ENCODE peak calls at places on chromosomes 16 and 17, in six cellular contexts. One of them, this sample, is unnamed.

GRCh38 chr17:15157051-15157450 is 108.1 kb downstream of the PMP22 start:
- DNase-seq in PC-3: no peak
- DNase-seq in HAP-1: no peak
- DNase-seq in lower lobe of right lung: no peak
- DNase-seq in iPS DF 6.9: no peak
- DNase-seq in SJSA1: no peak
- DNase-seq in this sample: no peak

GRCh38 chr17:55238931-55239297 is 25.8 kb upstream of the HLF start:
- DNase-seq in PC-3: no peak
- DNase-seq in HAP-1: peak; percentile 12
- DNase-seq in lower lobe of right lung: no peak
- DNase-seq in iPS DF 6.9: no peak
- DNase-seq in SJSA1: no peak
- DNase-seq in this sample: no peak

GRCh38 chr17:7425756-7426155 is 340 bp downstream of the SPEM2 start:
- DNase-seq in PC-3: no peak
- DNase-seq in HAP-1: no peak
- DNase-seq in lower lobe of right lung: no peak
- DNase-seq in iPS DF 6.9: no peak
- DNase-seq in SJSA1: no peak
- DNase-seq in this sample: no peak

GRCh38 chr17:64982139-64982802 is 63.0 kb upstream of the LRRC37A3 start:
- DNase-seq in PC-3: peak; percentile 33
- DNase-seq in HAP-1: no peak
- DNase-seq in lower lobe of right lung: no peak
- DNase-seq in iPS DF 6.9: no peak
- DNase-seq in SJSA1: no peak
- DNase-seq in this sample: no peak

GRCh38 chr17:55433029-55433628 is 11.5 kb upstream of the MMD start:
- DNase-seq in PC-3: peak; percentile 99
- DNase-seq in HAP-1: no peak
- DNase-seq in lower lobe of right lung: no peak
- DNase-seq in iPS DF 6.9: no peak
- DNase-seq in SJSA1: no peak
- DNase-seq in this sample: no peak

GRCh38 chr17:2094891-2095535 is 40.1 kb downstream of the HIC1 start:
- DNase-seq in PC-3: peak; percentile 10
- DNase-seq in HAP-1: no peak
- DNase-seq in lower lobe of right lung: peak; percentile 81
- DNase-seq in iPS DF 6.9: no peak
- DNase-seq in SJSA1: no peak
- DNase-seq in this sample: peak; percentile 75

GRCh38 chr16:7910116-7910515 is 577.5 kb downstream of the RBFOX1 start:
- DNase-seq in PC-3: no peak
- DNase-seq in HAP-1: no peak
- DNase-seq in lower lobe of right lung: no peak
- DNase-seq in iPS DF 6.9: no peak
- DNase-seq in SJSA1: no peak
- DNase-seq in this sample: no peak

GRCh38 chr17:1082579-1082978 is 85.7 kb downstream of the TIMM22 start:
- DNase-seq in PC-3: peak; percentile 88
- DNase-seq in HAP-1: no peak
- DNase-seq in lower lobe of right lung: no peak
- DNase-seq in iPS DF 6.9: no peak
- DNase-seq in SJSA1: no peak
- DNase-seq in this sample: no peak

GRCh38 chr16:66190411-66190810 is 176.1 kb upstream of the CDH5 start:
- DNase-seq in PC-3: no peak
- DNase-seq in HAP-1: no peak
- DNase-seq in lower lobe of right lung: no peak
- DNase-seq in iPS DF 6.9: no peak
- DNase-seq in SJSA1: no peak
- DNase-seq in this sample: no peak

GRCh38 chr17:7548585-7549400 is at the start of gene TNFSF12:
- DNase-seq in PC-3: peak; percentile 31
- DNase-seq in HAP-1: no peak
- DNase-seq in lower lobe of right lung: peak; percentile 84
- DNase-seq in iPS DF 6.9: no peak
- DNase-seq in SJSA1: peak; percentile 61
- DNase-seq in this sample: peak; percentile 79

GRCh38 chr16:19393226-19394074 is 24.2 kb upstream of the TMC5 start:
- DNase-seq in PC-3: peak; percentile 85
- DNase-seq in HAP-1: no peak
- DNase-seq in lower lobe of right lung: no peak
- DNase-seq in iPS DF 6.9: no peak
- DNase-seq in SJSA1: no peak
- DNase-seq in this sample: no peak

GRCh38 chr16:87955302-87956168 is 4.3 kb downstream of the BANP start:
- DNase-seq in PC-3: no peak
- DNase-seq in HAP-1: no peak
- DNase-seq in lower lobe of right lung: no peak
- DNase-seq in iPS DF 6.9: no peak
- DNase-seq in SJSA1: no peak
- DNase-seq in this sample: no peak

GRCh38 chr17:6437466-6437865 is 2.5 kb upstream of the AIPL1 start:
- DNase-seq in PC-3: no peak
- DNase-seq in HAP-1: no peak
- DNase-seq in lower lobe of right lung: no peak
- DNase-seq in iPS DF 6.9: no peak
- DNase-seq in SJSA1: no peak
- DNase-seq in this sample: no peak

GRCh38 chr17:73786286-73786743 is 142.1 kb upstream of the SDK2 start:
- DNase-seq in PC-3: peak; percentile 53
- DNase-seq in HAP-1: no peak
- DNase-seq in lower lobe of right lung: no peak
- DNase-seq in iPS DF 6.9: no peak
- DNase-seq in SJSA1: no peak
- DNase-seq in this sample: no peak

GRCh38 chr16:27718136-27718766 is 168.3 kb downstream of the KATNIP start:
- DNase-seq in PC-3: no peak
- DNase-seq in HAP-1: no peak
- DNase-seq in lower lobe of right lung: no peak
- DNase-seq in iPS DF 6.9: no peak
- DNase-seq in SJSA1: no peak
- DNase-seq in this sample: no peak

GRCh38 chr17:56937688-56938087 is 23.2 kb downstream of the COIL start:
- DNase-seq in PC-3: peak; percentile 66
- DNase-seq in HAP-1: no peak
- DNase-seq in lower lobe of right lung: no peak
- DNase-seq in iPS DF 6.9: no peak
- DNase-seq in SJSA1: no peak
- DNase-seq in this sample: no peak

GRCh38 chr17:28227278-28228108 is 91.5 kb upstream of the TMEM97 start:
- DNase-seq in PC-3: peak; percentile 39
- DNase-seq in HAP-1: no peak
- DNase-seq in lower lobe of right lung: peak; percentile 87
- DNase-seq in iPS DF 6.9: peak; percentile 96
- DNase-seq in SJSA1: peak; percentile 88
- DNase-seq in this sample: no peak

GRCh38 chr16:2598723-2599122 is 60.9 kb downstream of the PDPK1 start:
- DNase-seq in PC-3: no peak
- DNase-seq in HAP-1: no peak
- DNase-seq in lower lobe of right lung: peak; percentile 10
- DNase-seq in iPS DF 6.9: no peak
- DNase-seq in SJSA1: no peak
- DNase-seq in this sample: no peak

GRCh38 chr16:67396775-67397450 is 3.6 kb upstream of the TPPP3 start:
- DNase-seq in PC-3: no peak
- DNase-seq in HAP-1: no peak
- DNase-seq in lower lobe of right lung: no peak
- DNase-seq in iPS DF 6.9: no peak
- DNase-seq in SJSA1: no peak
- DNase-seq in this sample: no peak

GRCh38 chr16:84483882-84484565 is 20.4 kb downstream of the MEAK7 start:
- DNase-seq in PC-3: no peak
- DNase-seq in HAP-1: no peak
- DNase-seq in lower lobe of right lung: no peak
- DNase-seq in iPS DF 6.9: no peak
- DNase-seq in SJSA1: peak; percentile 36
- DNase-seq in this sample: no peak

GRCh38 chr16:81238296-81239011 is at the start of gene BCO1:
- DNase-seq in PC-3: peak; percentile 53
- DNase-seq in HAP-1: peak; percentile 97
- DNase-seq in lower lobe of right lung: no peak
- DNase-seq in iPS DF 6.9: no peak
- DNase-seq in SJSA1: no peak
- DNase-seq in this sample: no peak

GRCh38 chr16:85310868-85311585 is 198.8 kb upstream of the CIBAR2 start:
- DNase-seq in PC-3: no peak
- DNase-seq in HAP-1: no peak
- DNase-seq in lower lobe of right lung: no peak
- DNase-seq in iPS DF 6.9: no peak
- DNase-seq in SJSA1: no peak
- DNase-seq in this sample: peak; percentile 37

GRCh38 chr16:55562936-55563335 is 3.5 kb upstream of the CAPNS2 start:
- DNase-seq in PC-3: no peak
- DNase-seq in HAP-1: no peak
- DNase-seq in lower lobe of right lung: no peak
- DNase-seq in iPS DF 6.9: no peak
- DNase-seq in SJSA1: no peak
- DNase-seq in this sample: no peak
- H3K27me3 ChIP-seq in PC-3: no peaks in the 10 kb centered on the region
- H3K27me3 ChIP-seq in HAP-1: no peaks in the 10 kb centered on the region
- H3K27me3 ChIP-seq in lower lobe of right lung: no peaks in the 10 kb centered on the region
- H3K27me3 ChIP-seq in iPS DF 6.9: no peaks in the 10 kb centered on the region
- H3K27me3 ChIP-seq in SJSA1: no peaks in the 10 kb centered on the region
- H3K27me3 ChIP-seq in this sample: no peaks in the 10 kb centered on the region

DNA sequence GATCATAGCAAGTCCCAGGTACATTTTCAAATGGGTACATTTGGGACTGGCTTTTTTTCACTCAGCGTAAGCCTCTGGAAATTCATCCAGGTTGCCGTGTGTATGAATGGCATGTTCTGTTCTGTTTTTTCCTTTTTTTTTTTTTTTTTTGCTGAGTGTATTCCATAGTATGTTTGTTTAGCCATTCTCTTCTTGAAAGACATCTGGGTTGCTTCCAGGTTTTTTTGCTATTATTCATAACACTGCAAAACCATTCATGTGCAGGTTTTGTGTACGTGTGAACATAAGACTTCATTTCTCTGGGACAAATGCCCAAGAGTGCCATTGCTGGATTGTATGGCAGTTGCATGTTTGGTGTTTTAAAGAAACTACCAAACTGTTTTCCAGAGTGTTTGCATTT is 335.9 kb upstream of the TNRC6C start:
- DNase-seq in PC-3: peak; percentile 81
- DNase-seq in HAP-1: no peak
- DNase-seq in lower lobe of right lung: no peak
- DNase-seq in iPS DF 6.9: no peak
- DNase-seq in SJSA1: no peak
- DNase-seq in this sample: no peak
- H3K27me3 ChIP-seq in PC-3: peaks cover 14% of the 10 kb centered on the region
- H3K27me3 ChIP-seq in HAP-1: no peaks in the 10 kb centered on the region
- H3K27me3 ChIP-seq in lower lobe of right lung: no peaks in the 10 kb centered on the region
- H3K27me3 ChIP-seq in iPS DF 6.9: no peaks in the 10 kb centered on the region
- H3K27me3 ChIP-seq in SJSA1: no peaks in the 10 kb centered on the region
- H3K27me3 ChIP-seq in this sample: no peaks in the 10 kb centered on the region

GRCh38 chr17:4358154-4358553 is 8.3 kb downstream of the UBE2G1 start:
- DNase-seq in PC-3: no peak
- DNase-seq in HAP-1: no peak
- DNase-seq in lower lobe of right lung: no peak
- DNase-seq in iPS DF 6.9: no peak
- DNase-seq in SJSA1: no peak
- DNase-seq in this sample: no peak

GRCh38 chr17:4354862-4355514 is 11.5 kb downstream of the UBE2G1 start:
- DNase-seq in PC-3: peak; percentile 22
- DNase-seq in HAP-1: no peak
- DNase-seq in lower lobe of right lung: no peak
- DNase-seq in iPS DF 6.9: no peak
- DNase-seq in SJSA1: peak; percentile 21
- DNase-seq in this sample: no peak

GRCh38 chr17:4357030-4357635 is 9.3 kb downstream of the UBE2G1 start:
- DNase-seq in PC-3: no peak
- DNase-seq in HAP-1: no peak
- DNase-seq in lower lobe of right lung: no peak
- DNase-seq in iPS DF 6.9: no peak
- DNase-seq in SJSA1: no peak
- DNase-seq in this sample: no peak

GRCh38 chr17:4362141-4362540 is 4.3 kb downstream of the UBE2G1 start:
- DNase-seq in PC-3: peak; percentile 10
- DNase-seq in HAP-1: peak; percentile 42
- DNase-seq in lower lobe of right lung: no peak
- DNase-seq in iPS DF 6.9: no peak
- DNase-seq in SJSA1: no peak
- DNase-seq in this sample: no peak

DNA sequence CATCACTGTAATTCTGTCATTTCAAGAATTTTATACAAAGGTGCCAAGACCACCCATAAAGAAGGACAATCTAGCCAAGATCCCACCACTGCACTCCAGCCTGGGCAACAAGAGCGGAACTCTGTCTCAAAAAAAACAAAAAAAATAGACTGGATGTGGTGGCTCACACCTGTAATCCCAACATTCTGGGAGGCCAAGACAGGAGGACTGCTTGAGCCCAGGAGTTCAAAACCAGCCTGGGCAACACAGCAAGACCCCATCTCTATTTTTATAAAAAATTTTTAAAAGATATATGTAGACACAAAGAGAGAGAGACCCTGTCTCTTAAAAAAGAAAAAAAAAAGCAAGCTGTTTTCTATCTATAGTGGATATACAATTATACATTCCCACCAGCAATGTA is 8.8 kb downstream of the UBE2G1 start:
- DNase-seq in PC-3: no peak
- DNase-seq in HAP-1: no peak
- DNase-seq in lower lobe of right lung: no peak
- DNase-seq in iPS DF 6.9: no peak
- DNase-seq in SJSA1: no peak
- DNase-seq in this sample: no peak
- H3K27me3 ChIP-seq in PC-3: no peaks in the 10 kb centered on the region
- H3K27me3 ChIP-seq in HAP-1: no peaks in the 10 kb centered on the region
- H3K27me3 ChIP-seq in lower lobe of right lung: no peaks in the 10 kb centered on the region
- H3K27me3 ChIP-seq in iPS DF 6.9: no peaks in the 10 kb centered on the region
- H3K27me3 ChIP-seq in SJSA1: no peaks in the 10 kb centered on the region
- H3K27me3 ChIP-seq in this sample: no peaks in the 10 kb centered on the region

DNA sequence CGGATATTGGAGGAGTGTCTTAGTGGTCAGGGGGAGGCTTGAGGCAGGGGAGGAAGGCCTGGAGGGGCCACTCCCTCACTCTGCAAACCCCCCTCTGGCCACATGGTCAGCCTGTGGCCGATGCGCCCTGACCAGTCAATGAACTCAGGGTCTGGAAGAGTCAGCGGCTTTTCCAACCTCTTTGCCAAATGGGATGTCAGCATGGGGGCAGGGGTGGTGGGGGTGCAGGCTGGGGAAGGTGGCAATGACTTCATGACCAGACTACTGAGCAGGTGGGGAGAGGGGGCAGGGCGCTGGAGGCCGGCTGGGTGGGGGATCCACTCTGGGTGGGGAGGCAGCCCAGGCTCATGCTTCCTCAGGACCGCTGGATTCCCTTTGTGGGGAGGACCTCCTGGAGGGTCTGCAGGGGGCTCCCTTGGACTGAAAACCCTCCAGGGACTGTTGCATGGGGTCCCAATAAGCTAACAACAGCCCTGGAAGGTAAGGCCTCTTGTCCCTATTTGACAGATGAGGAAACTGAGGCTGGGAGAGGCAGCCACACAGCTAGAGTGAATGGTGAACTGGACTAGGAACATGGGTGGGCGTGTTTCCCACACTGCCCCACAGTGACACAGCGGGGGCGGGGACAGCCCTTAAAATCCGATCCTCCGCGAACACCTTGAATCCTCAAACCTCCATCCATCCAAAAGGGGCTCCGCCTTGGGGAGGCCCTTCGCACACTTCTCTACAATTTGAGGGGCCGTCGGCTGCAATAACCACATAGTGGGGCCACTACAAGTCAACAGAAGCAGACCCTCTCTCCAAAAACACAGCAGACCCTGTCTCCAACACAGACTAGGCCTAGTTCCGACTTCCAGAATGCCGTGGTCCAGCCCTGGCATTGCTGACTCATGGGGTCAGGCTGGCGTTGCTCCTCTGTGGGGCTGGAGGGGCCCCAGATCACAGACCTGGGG is 81.0 kb upstream of the TOB1 start:
- DNase-seq in PC-3: no peak
- DNase-seq in HAP-1: no peak
- DNase-seq in lower lobe of right lung: no peak
- DNase-seq in iPS DF 6.9: no peak
- DNase-seq in SJSA1: no peak
- DNase-seq in this sample: no peak
- H3K27me3 ChIP-seq in PC-3: no peaks in the 10 kb centered on the region
- H3K27me3 ChIP-seq in HAP-1: no peaks in the 10 kb centered on the region
- H3K27me3 ChIP-seq in lower lobe of right lung: no peaks in the 10 kb centered on the region
- H3K27me3 ChIP-seq in iPS DF 6.9: no peaks in the 10 kb centered on the region
- H3K27me3 ChIP-seq in SJSA1: no peaks in the 10 kb centered on the region
- H3K27me3 ChIP-seq in this sample: no peaks in the 10 kb centered on the region

This sample was measured in left ventricle myocardium inferior.